ENCODE peak calls at places on chromosomes 13 and 19, in five cellular contexts. A is A549, F is tibial nerve, H is stomach, T is transverse colon. S is an unnamed sample.

GRCh38 chr13:110869805-110870706 is 44.8 kb downstream of the ANKRD10 start:
- DNase-seq in H (peak; percentile 79), T (peak; percentile 74), F (peak; percentile 72), A (peak; percentile 90), S (peak; percentile 83)

GRCh38 chr13:73672492-73672891 is 461.7 kb downstream of the KLF12 start:
- DNase-seq in T (no peak), F (no peak), H (no peak), A (no peak), S (no peak)

GRCh38 chr19:50992666-50993035 is 8.8 kb downstream of the KLK8 start:
- DNase-seq in F (no peak), A (no peak), H (no peak), T (no peak), S (no peak)

GRCh38 chr13:91272235-91272777 is 75.2 kb upstream of the MIR17HG start:
- DNase-seq in F (no peak), A (no peak), H (no peak), T (no peak), S (no peak)

GRCh38 chr13:23695711-23696512 is 125.7 kb downstream of the TNFRSF19 start:
- DNase-seq in A (no peak), H (no peak), F (no peak), T (no peak), S (no peak)

GRCh38 chr13:81133066-81133465 is 792.1 kb upstream of the SPRY2 start:
- DNase-seq in F (no peak), T (no peak), A (no peak), H (no peak), S (no peak)

GRCh38 chr13:99431927-99432636 is 69.2 kb upstream of the TM9SF2 start:
- DNase-seq in A (no peak), H (no peak), T (no peak), F (no peak), S (no peak)

GRCh38 chr13:110491869-110492268 is 69.7 kb downstream of the RAB20 start:
- DNase-seq in H (no peak), T (no peak), A (no peak), F (no peak), S (no peak)

GRCh38 chr13:42750858-42751257 is 30.5 kb upstream of the FAM216B start:
- DNase-seq in F (no peak), A (no peak), H (no peak), T (no peak), S (no peak)

GRCh38 chr13:111359237-111359915 is 38.9 kb downstream of the TEX29 start:
- DNase-seq in H (peak; percentile 16), T (no peak), A (no peak), F (no peak), S (no peak)

GRCh38 chr13:44519642-44520041 is 56.5 kb downstream of the TSC22D1 start:
- DNase-seq in A (no peak), T (no peak), F (no peak), H (no peak), S (no peak)

GRCh38 chr19:46696052-46696451 is 20.9 kb downstream of the PRKD2 start:
- DNase-seq in H (no peak), F (no peak), T (no peak), A (no peak), S (no peak)

GRCh38 chr19:57558525-57558924 is 1.1 kb downstream of the ZNF550 start:
- DNase-seq in T (no peak), A (no peak), H (no peak), F (no peak), S (no peak)

GRCh38 chr13:99322297-99323103 is 15.3 kb upstream of the GPR183 start:
- DNase-seq in F (no peak), H (no peak), A (no peak), T (no peak), S (no peak)

GRCh38 chr19:46970815-46971214 is 48.8 kb upstream of the NPAS1 start:
- DNase-seq in H (no peak), A (no peak), F (no peak), T (no peak), S (no peak)

GRCh38 chr19:10505583-10506229 is 2.5 kb upstream of the KEAP1 start:
- DNase-seq in H (peak; percentile 85), T (peak; percentile 84), A (peak; percentile 44), F (peak; percentile 64), S (peak; percentile 66)

GRCh38 chr19:27652281-27652680 is 1560.7 kb downstream of the UQCRFS1 start:
- DNase-seq in A (no peak), H (peak; percentile 14), F (no peak), T (no peak), S (no peak)

GRCh38 chr19:56111601-56112312 is 9.3 kb downstream of the ZNF787 start:
- DNase-seq in A (no peak), T (peak; percentile 86), F (no peak), H (peak; percentile 72), S (no peak)

GRCh38 chr13:111021270-111021669 is 93.8 kb upstream of the ARHGEF7 start:
- DNase-seq in T (no peak), A (no peak), F (no peak), H (no peak), S (no peak)

GRCh38 chr13:73417012-73417615 is 358.3 kb downstream of the KLF5 start:
- DNase-seq in A (peak; percentile 5), F (no peak), T (no peak), H (no peak), S (no peak)

GRCh38 chr13:29718694-29719093 is 123.2 kb upstream of the SLC7A1 start:
- DNase-seq in H (no peak), T (no peak), A (no peak), F (no peak), S (no peak)

GRCh38 chr19:42143341-42144234 is 11.3 kb upstream of the POU2F2 start:
- DNase-seq in T (no peak), H (no peak), F (no peak), A (no peak), S (no peak)

GRCh38 chr13:48890386-48890785 is 85.3 kb upstream of the FNDC3A start:
- DNase-seq in A (no peak), T (no peak), F (no peak), H (no peak), S (no peak)

GRCh38 chr19:13033819-13034611 is 38.7 kb downstream of the NFIX start:
- DNase-seq in T (peak; percentile 88), F (no peak), H (peak; percentile 77), A (peak; percentile 68), S (peak; percentile 83)

GRCh38 chr19:46613525-46613924 is 11.4 kb downstream of the PTGIR start:
- DNase-seq in T (no peak), F (no peak), A (no peak), H (no peak), S (peak; percentile 18)

GRCh38 chr13:31088826-31089420 is 72.8 kb downstream of the HSPH1 start:
- DNase-seq in T (no peak), F (no peak), A (no peak), H (no peak), S (no peak)

GRCh38 chr13:105167385-105167784 is 1368.1 kb downstream of the EFNB2 start:
- DNase-seq in A (no peak), H (no peak), T (no peak), F (no peak), S (no peak)

GRCh38 chr19:4970558-4971423 is 1.9 kb downstream of the KDM4B start:
- DNase-seq in F (no peak), H (peak; percentile 46), T (peak; percentile 46), A (no peak), S (no peak)
- H3K27ac ChIP-seq in F (peak overlapping the region; percentile 84), H (peak overlapping the region; percentile 83), T (peak overlapping the region; percentile 74), A (peak overlapping the region; percentile 95), S (peak overlapping the region; percentile 61)

DNA sequence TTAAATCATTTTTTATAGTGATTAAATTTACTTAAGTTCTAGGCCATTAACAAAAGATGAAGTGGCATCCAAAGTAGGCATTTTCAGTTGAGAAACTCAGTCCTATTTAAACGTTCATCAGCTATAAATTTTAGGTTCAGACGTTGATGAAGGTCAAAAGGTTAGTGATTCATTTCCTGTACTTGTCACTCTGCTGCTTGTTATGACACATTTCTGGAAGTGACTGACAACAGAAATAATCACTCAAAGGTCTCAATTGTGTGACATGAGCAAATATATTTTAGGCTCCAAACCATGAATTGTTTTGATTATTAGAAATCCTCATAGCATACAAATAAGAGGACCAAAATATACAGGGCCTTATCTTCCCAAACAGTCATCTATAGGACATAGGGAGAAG is 10.3 kb upstream of the EDNRB start:
- DNase-seq in A (no peak), F (no peak), H (no peak), T (no peak), S (no peak)
- TF ChIP-seq EP300 in A (no peak), F (no peak), H (no peak), T (no peak), S (no peak)

GRCh38 chr19:2771786-2772674 is 11.0 kb downstream of the SGTA start:
- DNase-seq in H (no peak), T (no peak), F (no peak), A (no peak), S (no peak)

GRCh38 chr19:2774083-2774679 is 8.9 kb downstream of the SGTA start:
- DNase-seq in A (no peak), T (no peak), F (no peak), H (no peak), S (no peak)

GRCh38 chr19:2777952-2778683 is 5.0 kb downstream of the SGTA start:
- DNase-seq in T (no peak), H (no peak), F (no peak), A (no peak), S (no peak)

GRCh38 chr19:2775556-2776430 is 7.3 kb downstream of the SGTA start:
- DNase-seq in F (peak; percentile 53), H (peak; percentile 64), A (no peak), T (peak; percentile 71), S (no peak)

DNA sequence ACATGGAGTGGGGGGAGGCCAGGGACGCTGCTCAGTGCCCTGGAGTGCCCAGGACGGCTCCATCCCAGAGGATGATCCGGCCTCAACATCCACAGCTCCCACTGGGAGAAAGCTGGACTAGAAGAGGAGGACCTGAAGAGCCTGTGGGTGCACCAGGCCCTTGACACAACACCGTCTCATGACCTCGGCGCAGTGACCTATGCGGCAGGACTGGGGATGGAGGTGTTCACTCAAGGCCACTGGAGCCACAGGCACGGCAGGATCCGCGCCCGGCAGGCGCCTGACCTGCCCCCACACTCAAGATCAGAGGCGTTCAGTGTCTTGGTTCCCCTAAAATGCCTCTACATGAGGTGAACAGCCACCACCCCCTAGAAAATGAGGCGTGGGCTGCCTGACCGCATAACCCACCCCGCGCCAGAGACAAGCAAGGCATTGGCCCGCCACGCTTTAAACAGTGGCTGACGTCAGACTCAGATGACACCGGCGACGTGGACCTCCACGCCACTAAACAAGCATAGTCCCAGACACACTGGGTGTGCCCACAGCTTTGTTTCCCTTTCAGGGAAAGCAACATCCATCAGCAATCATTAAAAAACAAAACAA is 8.0 kb downstream of the SGTA start:
- DNase-seq in T (no peak), A (no peak), H (no peak), F (no peak), S (no peak)
- H3K27ac ChIP-seq in T (peak overlapping the region; percentile 74), A (no peak overlapping the region), H (peak overlapping the region; percentile 71), F (peak overlapping the region; percentile 89), S (no peak overlapping the region)

DNA sequence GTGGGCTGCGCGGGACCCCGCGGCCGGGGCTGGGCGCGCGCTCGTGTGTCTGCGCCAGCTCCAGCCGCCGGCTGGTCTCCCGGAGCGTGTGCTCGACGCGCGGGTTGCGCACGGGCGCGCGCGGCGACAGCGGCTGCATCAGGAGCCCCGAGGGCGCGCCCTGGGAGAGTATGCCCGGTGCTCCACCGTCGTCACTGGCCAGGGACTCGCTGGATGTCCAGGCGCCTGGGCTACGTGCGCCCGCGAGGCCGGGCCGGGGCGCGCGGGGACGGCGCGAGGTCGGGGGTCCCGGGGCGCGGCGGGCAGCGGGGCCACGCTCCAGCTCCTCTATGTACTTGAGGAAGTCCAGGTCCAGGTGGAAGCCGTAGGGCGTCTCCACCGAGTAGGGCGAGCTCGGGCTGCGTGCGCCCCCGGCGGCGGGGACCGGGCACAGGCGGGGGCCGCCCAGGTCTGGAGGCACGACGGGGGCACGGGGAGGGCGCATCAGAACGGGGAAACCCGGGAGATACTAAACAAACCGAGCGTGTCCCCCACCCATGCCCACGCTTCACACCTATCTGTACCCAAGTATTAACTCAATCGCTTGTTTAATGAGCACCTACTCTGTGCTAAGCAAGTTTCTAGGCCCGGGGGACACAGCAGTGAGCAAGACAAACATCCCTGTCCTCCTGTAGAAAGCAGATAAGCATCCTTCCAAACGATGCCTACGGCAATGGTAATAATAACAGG is 7.6 kb downstream of the KANK3 start:
- DNase-seq in T (peak; percentile 20), H (no peak), F (no peak), A (peak; percentile 38), S (no peak)
- TF ChIP-seq EP300 in T (no peak), H (no peak), F (no peak), A (no peak), S (no peak)

S was measured in ovary.